ENCODE peak calls at places on chromosomes 13 and 19, in four cellular contexts. U, S, M and O are unnamed samples.

GRCh38 chr19:7658219-7658686 is 10.6 kb upstream of the RETN start:
- DNase-seq in U (peak), S (peak), M (no peak), O (peak)

GRCh38 chr13:46606915-46607413 is 54.0 kb downstream of the LRCH1 start:
- DNase-seq in U (no peak), S (no peak), M (no peak), O (no peak)

GRCh38 chr19:32224371-32225244 is 120.8 kb upstream of the ZNF507 start:
- DNase-seq in U (peak), S (no peak), M (peak), O (peak)

GRCh38 chr13:50133277-50133953 is 118.2 kb downstream of the KCNRG start:
- DNase-seq in U (no peak), S (no peak), M (no peak), O (no peak)

GRCh38 chr19:37988758-37989635 is 82.0 kb downstream of the SIPA1L3 start:
- DNase-seq in U (peak), S (no peak), M (no peak), O (no peak)

GRCh38 chr13:88217372-88217771 is 546.2 kb downstream of the SLITRK5 start:
- DNase-seq in U (no peak), S (no peak), M (no peak), O (no peak)

GRCh38 chr19:45809643-45810159 is 5.4 kb downstream of the RSPH6A start:
- DNase-seq in U (no peak), S (no peak), M (peak), O (no peak)

GRCh38 chr13:22940736-22941135 is 240.0 kb upstream of the SGCG start:
- DNase-seq in U (no peak), S (no peak), M (no peak), O (no peak)

GRCh38 chr19:6047741-6048231 is 62.5 kb downstream of the RFX2 start:
- DNase-seq in U (peak), S (no peak), M (peak), O (no peak)

GRCh38 chr13:20713751-20714150 is 10.3 kb downstream of the IL17D start:
- DNase-seq in U (no peak), S (no peak), M (no peak), O (no peak)

GRCh38 chr13:107275945-107276614 is 708.1 kb upstream of the ARGLU1 start:
- DNase-seq in U (no peak), S (no peak), M (no peak), O (no peak)

GRCh38 chr19:10566658-10567410 is 1.0 kb upstream of the KRI1 start:
- DNase-seq in U (peak), S (peak), M (no peak), O (no peak)

GRCh38 chr19:42553292-42554045 is 25.2 kb upstream of the CEACAM1 start:
- DNase-seq in U (peak), S (no peak), M (no peak), O (no peak)

GRCh38 chr19:58519087-58519354 is 589 bp downstream of the ZBTB45 start:
- DNase-seq in U (peak), S (no peak), M (peak), O (no peak)

GRCh38 chr19:49929121-49929610 is at the start of the genes ATF5 and NUP62:
- DNase-seq in U (peak), S (peak), M (peak), O (peak)

GRCh38 chr19:32652893-32653625 is 21.9 kb downstream of the ANKRD27 start:
- DNase-seq in U (no peak), S (no peak), M (no peak), O (no peak)

GRCh38 chr19:45322311-45322710 is 364 bp downstream of the CKM start:
- DNase-seq in U (no peak), S (no peak), M (no peak), O (no peak)

GRCh38 chr19:37699057-37699456 is 20.5 kb downstream of the ZNF607 start:
- DNase-seq in U (no peak), S (no peak), M (no peak), O (no peak)

GRCh38 chr13:113562085-113562749 is 22.3 kb upstream of the TFDP1 start:
- DNase-seq in U (peak), S (no peak), M (peak), O (peak)

GRCh38 chr13:26482451-26483197 is 74.9 kb upstream of the WASF3 start:
- DNase-seq in U (peak), S (peak), M (peak), O (peak)

GRCh38 chr13:51946163-51946669 is 65.0 kb downstream of the ATP7B start:
- DNase-seq in U (no peak), S (no peak), M (no peak), O (no peak)

GRCh38 chr13:97284558-97284957 is 62.4 kb downstream of the MBNL2 start:
- DNase-seq in U (no peak), S (no peak), M (no peak), O (no peak)

GRCh38 chr13:97067342-97067895 is 73.1 kb upstream of the OXGR1 start:
- DNase-seq in U (no peak), S (no peak), M (no peak), O (no peak)

GRCh38 chr19:3142292-3142670 is 6.4 kb downstream of the GNA15 start:
- DNase-seq in U (no peak), S (no peak), M (peak), O (no peak)

GRCh38 chr19:55113570-55114039 is 3.8 kb downstream of the PPP1R12C start:
- DNase-seq in U (no peak), S (no peak), M (peak), O (no peak)

GRCh38 chr13:97194473-97194872 is 27.7 kb upstream of the MBNL2 start:
- DNase-seq in U (no peak), S (no peak), M (no peak), O (no peak)

GRCh38 chr19:45499196-45500180 is 1.2 kb downstream of the PPM1N start:
- DNase-seq in U (no peak), S (no peak), M (peak), O (no peak)

GRCh38 chr13:30141773-30142501 is 165.4 kb downstream of the KATNAL1 start:
- DNase-seq in U (no peak), S (no peak), M (no peak), O (no peak)

GRCh38 chr13:109630281-109630680 is 156.1 kb downstream of the IRS2 start:
- DNase-seq in U (no peak), S (no peak), M (no peak), O (no peak)

GRCh38 chr19:5150331-5150901 is 181.5 kb downstream of the KDM4B start:
- DNase-seq in U (no peak), S (no peak), M (no peak), O (peak)

GRCh38 chr13:102033719-102034446 is 368.0 kb downstream of the FGF14 start:
- DNase-seq in U (no peak), S (no peak), M (no peak), O (no peak)

GRCh38 chr19:38224014-38224862 is at the start of gene DPF1:
- DNase-seq in U (peak), S (peak), M (peak), O (peak)

GRCh38 chr13:112825875-112826274 is 136.0 kb downstream of the ATP11A start:
- DNase-seq in U (no peak), S (no peak), M (no peak), O (no peak)

GRCh38 chr13:87669379-87669978 is 1.7 kb upstream of the SLITRK5 start:
- DNase-seq in U (peak), S (no peak), M (no peak), O (no peak)

GRCh38 chr13:102814025-102814607 is 15.2 kb downstream of the BIVM start:
- DNase-seq in U (no peak), S (no peak), M (no peak), O (no peak)

GRCh38 chr19:4268816-4269430 is 10.1 kb upstream of the SHD start:
- DNase-seq in U (no peak), S (no peak), M (no peak), O (no peak)

GRCh38 chr19:55369651-55370304 is 485 bp downstream of the IL11 start:
- DNase-seq in U (no peak), S (no peak), M (peak), O (no peak)

GRCh38 chr13:44822291-44822690 is 167.0 kb downstream of the NUFIP1 start:
- DNase-seq in U (no peak), S (no peak), M (no peak), O (no peak)
- TF ChIP-seq SPI1 in U (no peak), S (no peak), M (no peak), O (no peak)

GRCh38 chr13:80276371-80277289 is 64.3 kb downstream of the SPRY2 start:
- DNase-seq in U (no peak), S (no peak), M (no peak), O (no peak)
- TF ChIP-seq SPI1 in U (no peak), S (no peak), M (no peak), O (no peak)

GRCh38 chr19:16496613-16496983 is 404 bp downstream of the C19orf44 start:
- DNase-seq in U (no peak), S (no peak), M (no peak), O (no peak)
- TF ChIP-seq SPI1 in U (no peak), S (no peak), M (no peak), O (no peak)

GRCh38 chr19:40283414-40284250 is 1.5 kb downstream of the AKT2 start:
- DNase-seq in U (no peak), S (no peak), M (peak), O (no peak)
- TF ChIP-seq SPI1 in U (no peak), S (no peak), M (peak), O (no peak)

GRCh38 chr19:1767464-1767933 is 14.2 kb downstream of the ONECUT3 start:
- DNase-seq in U (peak), S (no peak), M (peak), O (peak)
- TF ChIP-seq SPI1 in U (no peak), S (no peak), M (no peak), O (no peak)

GRCh38 chr19:19480688-19481087 is 34.7 kb downstream of the TSSK6 start:
- DNase-seq in U (no peak), S (peak), M (no peak), O (no peak)
- TF ChIP-seq SPI1 in U (no peak), S (no peak), M (no peak), O (no peak)

DNA sequence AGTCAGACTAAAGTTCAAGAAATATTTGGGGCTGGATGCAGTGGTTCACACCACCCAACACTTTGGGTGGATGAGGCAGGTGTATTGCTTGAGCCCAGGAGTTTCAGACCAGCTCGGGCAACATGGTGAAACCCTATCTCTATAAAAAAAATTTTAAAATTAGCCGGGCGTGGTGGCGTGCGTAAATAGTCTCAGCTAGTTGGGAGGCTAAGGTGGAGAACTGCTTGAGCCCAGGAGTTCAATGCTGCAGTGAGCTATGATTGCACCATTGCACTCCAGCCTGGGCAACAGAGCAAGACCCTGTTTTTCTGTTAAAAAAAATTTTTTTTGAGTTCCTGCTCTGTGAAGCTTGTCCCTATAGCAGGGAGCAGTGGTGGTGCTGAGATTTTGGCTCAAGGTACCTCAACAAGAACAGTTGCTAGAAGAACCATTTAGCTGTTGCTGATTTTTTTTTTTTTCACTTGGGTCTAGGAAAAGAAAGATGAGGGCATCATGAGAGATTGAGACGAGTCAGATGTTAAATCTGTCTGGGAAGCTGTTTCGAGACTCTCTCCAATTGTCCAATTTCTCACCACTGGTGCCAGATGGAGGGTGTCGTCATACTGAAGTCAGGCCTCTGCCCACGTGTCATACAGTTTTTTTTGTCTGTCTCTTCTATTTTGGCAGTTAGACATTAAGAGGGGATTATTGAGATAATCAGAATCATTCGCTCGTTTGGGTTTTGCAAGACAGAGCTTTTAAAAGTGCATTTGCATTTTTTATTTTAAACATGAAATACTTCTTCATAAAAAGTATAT is 3.7 kb downstream of the SLC25A42 start:
- DNase-seq in U (peak), S (no peak), M (no peak), O (no peak)
- TF ChIP-seq SPI1 in U (no peak), S (no peak), M (no peak), O (no peak)

DNA sequence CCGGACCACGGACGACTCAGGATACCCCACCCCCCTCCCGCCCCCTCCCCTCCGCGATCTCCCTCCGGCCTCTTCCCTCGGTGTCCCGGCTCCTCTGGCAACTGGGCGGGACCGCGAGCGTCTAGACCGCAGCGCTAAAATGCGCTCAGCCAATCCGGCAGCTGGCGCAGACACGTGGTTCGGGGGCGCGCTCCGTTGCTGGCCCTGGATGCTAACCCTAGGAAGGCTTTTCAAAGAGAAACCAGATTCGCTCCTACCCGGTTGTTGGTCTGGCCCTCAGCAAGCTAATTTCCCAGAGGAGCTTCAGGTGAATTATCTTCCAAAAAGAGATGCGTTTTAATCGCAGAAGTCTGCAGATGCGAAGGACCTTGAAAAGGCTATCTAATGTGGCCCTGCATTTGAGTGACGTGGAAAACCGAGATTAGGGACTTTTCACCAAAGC is at the start of gene DZIP1:
- DNase-seq in U (peak), S (no peak), M (peak), O (peak)
- TF ChIP-seq SPI1 in U (no peak), S (no peak), M (no peak), O (no peak)

GRCh38 chr13:67392014-67392413 is 161.9 kb upstream of the PCDH9 start:
- DNase-seq in U (no peak), S (no peak), M (no peak), O (no peak)

GRCh38 chr13:67395577-67395976 is 165.4 kb upstream of the PCDH9 start:
- DNase-seq in U (no peak), S (no peak), M (no peak), O (no peak)

GRCh38 chr13:67390462-67391093 is 160.4 kb upstream of the PCDH9 start:
- DNase-seq in U (no peak), S (no peak), M (no peak), O (no peak)
- TF ChIP-seq SPI1 in U (no peak), S (no peak), M (no peak), O (no peak)

GRCh38 chr13:73338389-73338788 is 279.6 kb downstream of the KLF5 start:
- DNase-seq in U (no peak), S (no peak), M (no peak), O (no peak)
- TF ChIP-seq SPI1 in U (no peak), S (no peak), M (no peak), O (no peak)